ENCODE peak calls at places on chromosomes 11 and 22, in seven cellular contexts. Z is astrocyte, M is mesenchymal stem cell, E is lung, W is cardiac fibroblast, O is lower leg skin, V is fibroblast of lung. J is an unnamed sample.
A peak's percentile ranks its signal among the peaks of the same experiment; 100 is the strongest.

GRCh38 chr11:102676086-102676485 is 29.5 kb downstream of the MMP27 start:
- DNase-seq in V (no peak), E (no peak), W (no peak), O (no peak), Z (no peak), M (no peak), J (no peak)

GRCh38 chr11:128802358-128802981 is 64.6 kb downstream of the KCNJ1 start:
- DNase-seq in O (no peak), E (no peak), V (no peak), W (peak; percentile 41), Z (no peak), M (peak; percentile 53), J (no peak)

GRCh38 chr11:8017894-8018741 is 31.0 kb downstream of the EIF3F start:
- DNase-seq in V (no peak), O (peak; percentile 54), E (no peak), Z (no peak), M (peak; percentile 40), W (peak; percentile 12), J (no peak)

GRCh38 chr11:107018902-107019493 is 722 bp upstream of the GUCY1A2 start:
- DNase-seq in Z (peak; percentile 78), V (peak; percentile 85), O (peak; percentile 90), W (peak; percentile 72), E (peak; percentile 52), M (peak; percentile 87), J (no peak)

GRCh38 chr22:33271390-33272161 is 213.4 kb upstream of the SYN3 start:
- DNase-seq in E (no peak), V (peak; percentile 54), O (no peak), M (no peak), Z (peak; percentile 32), W (peak; percentile 4), J (no peak)

GRCh38 chr11:11389238-11389637 is 36.2 kb upstream of the CSNK2A3 start:
- DNase-seq in V (no peak), Z (no peak), M (no peak), W (no peak), E (no peak), O (peak; percentile 69), J (no peak)

GRCh38 chr11:124886978-124887666 is 10.5 kb downstream of the ROBO4 start:
- DNase-seq in M (no peak), V (no peak), Z (no peak), W (no peak), E (no peak), O (peak; percentile 69), J (no peak)

GRCh38 chr11:65503606-65503922 is 4.7 kb downstream of the MALAT1 start:
- DNase-seq in E (no peak), V (no peak), Z (no peak), M (no peak), W (peak; percentile 56), O (no peak), J (no peak)

GRCh38 chr11:334264-335033 is 13.8 kb upstream of the IFITM3 start:
- DNase-seq in E (no peak), V (peak; percentile 55), W (no peak), O (no peak), Z (peak; percentile 45), M (peak; percentile 25), J (no peak)

GRCh38 chr22:44091021-44091721 is 67.1 kb downstream of the PARVB start:
- DNase-seq in M (peak; percentile 25), W (peak; percentile 36), E (no peak), Z (no peak), V (peak; percentile 12), O (no peak), J (no peak)

GRCh38 chr11:72739240-72740059 is 12.8 kb downstream of the ARAP1 start:
- DNase-seq in W (no peak), O (no peak), E (no peak), M (no peak), Z (no peak), V (no peak), J (no peak)

GRCh38 chr11:72738199-72739141 is 13.7 kb downstream of the ARAP1 start:
- DNase-seq in O (peak; percentile 92), W (peak; percentile 73), V (no peak), Z (no peak), M (peak; percentile 67), E (peak; percentile 73), J (no peak)

GRCh38 chr11:72736452-72737069 is 15.6 kb downstream of the ARAP1 start:
- DNase-seq in M (peak; percentile 90), V (peak; percentile 31), O (peak; percentile 92), E (peak; percentile 76), Z (peak; percentile 19), W (peak; percentile 76), J (no peak)

GRCh38 chr11:72735495-72736027 is 16.6 kb downstream of the ARAP1 start:
- DNase-seq in O (no peak), W (peak; percentile 67), Z (peak; percentile 40), V (peak; percentile 45), E (no peak), M (peak; percentile 97), J (no peak)

DNA sequence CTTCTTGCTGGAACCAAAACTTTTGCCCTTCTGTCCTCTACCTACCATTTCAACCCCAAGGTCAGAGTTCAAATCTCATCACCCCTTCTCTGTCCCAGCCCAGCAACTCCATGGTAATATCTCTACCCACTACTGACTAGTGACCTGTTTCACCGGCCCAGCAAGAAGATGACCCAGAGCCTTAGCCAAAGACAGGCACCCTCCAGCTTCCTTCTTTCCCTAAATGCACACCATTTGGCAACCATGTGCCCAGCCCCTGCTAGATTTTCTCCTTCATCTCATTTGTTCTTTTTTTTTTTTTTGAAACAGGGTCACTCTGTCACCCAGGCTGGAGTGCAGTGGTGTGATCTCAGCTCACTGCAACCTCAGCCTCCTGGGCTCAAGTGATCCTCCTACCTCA is 14.9 kb downstream of the ARAP1 start:
- DNase-seq in E (no peak), W (no peak), Z (no peak), M (no peak), O (no peak), V (no peak), J (no peak)
- H3K4me3 ChIP-seq in E (no peak overlapping the region), W (no peak overlapping the region), Z (no peak overlapping the region), M (no peak overlapping the region), O (no peak overlapping the region), V (no peak overlapping the region), J (no peak overlapping the region)

GRCh38 chr22:46079093-46079860 is 71.0 kb upstream of the PPARA start:
- DNase-seq in V (peak; percentile 46), Z (no peak), W (no peak), M (no peak), E (no peak), O (peak; percentile 86), J (no peak)
- H3K4me3 ChIP-seq in V (peak overlapping the region; percentile 84), Z (peak overlapping the region; percentile 99), W (peak overlapping the region; percentile 72), M (peak overlapping the region; percentile 4), E (peak overlapping the region; percentile 0), O (peak overlapping the region; percentile 20), J (peak overlapping the region; percentile 96)

DNA sequence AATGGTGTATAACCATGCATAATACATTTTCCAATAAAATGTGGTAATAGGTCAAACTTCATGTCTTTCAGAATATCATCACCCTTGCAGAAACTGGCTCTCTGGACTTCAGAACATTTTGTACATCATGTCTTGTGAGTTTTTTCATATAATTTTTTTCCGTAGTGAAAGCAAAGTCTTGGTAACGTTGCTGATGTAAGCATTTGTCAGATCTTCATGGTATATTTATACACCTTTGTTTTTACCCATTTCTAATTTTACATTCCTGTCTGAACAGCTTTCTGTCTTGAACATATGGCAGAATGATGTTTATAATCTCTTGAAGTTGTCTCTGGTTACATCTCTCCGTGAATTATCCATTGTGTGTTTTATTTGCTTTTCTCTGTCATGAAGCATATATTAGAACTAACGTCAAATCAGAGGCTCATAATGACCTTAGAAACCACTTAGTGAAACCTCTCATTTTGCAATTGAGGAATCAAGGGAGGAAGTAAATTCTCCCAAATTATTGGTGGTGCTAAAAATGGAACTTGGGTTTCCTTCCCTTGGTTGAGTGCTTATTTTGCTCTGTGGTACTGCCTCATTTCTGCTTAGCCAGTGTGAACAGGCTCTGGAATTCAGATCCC is 37.4 kb downstream of the CSRP3 start:
- DNase-seq in E (no peak), Z (no peak), W (no peak), M (no peak), V (no peak), O (no peak), J (no peak)
- H3K4me3 ChIP-seq in E (no peak overlapping the region), Z (no peak overlapping the region), W (no peak overlapping the region), M (no peak overlapping the region), V (no peak overlapping the region), O (no peak overlapping the region), J (no peak overlapping the region)

GRCh38 chr11:86523738-86524602 is 148.4 kb downstream of the ME3 start:
- DNase-seq in O (no peak), W (peak; percentile 98), M (peak; percentile 97), Z (peak; percentile 98), E (no peak), V (peak; percentile 98), J (no peak)
- H3K4me3 ChIP-seq in O (no peak overlapping the region), W (no peak overlapping the region), M (no peak overlapping the region), Z (peak overlapping the region; percentile 24), E (no peak overlapping the region), V (no peak overlapping the region), J (no peak overlapping the region)

GRCh38 chr11:64241175-64241429 is 207 bp downstream of the FKBP2 start:
- DNase-seq in O (peak; percentile 100), Z (no peak), M (no peak), E (no peak), V (no peak), W (peak; percentile 100), J (no peak)

GRCh38 chr11:64241430-64242153 is 697 bp downstream of the FKBP2 start:
- DNase-seq in M (peak; percentile 99), E (peak; percentile 100), O (no peak), V (peak; percentile 97), W (peak; percentile 39), Z (peak; percentile 94), J (peak; percentile 96)

GRCh38 chr11:64240467-64241174 is at the start of gene FKBP2:
- DNase-seq in E (peak; percentile 96), M (peak; percentile 97), Z (peak; percentile 86), W (peak; percentile 97), V (peak; percentile 94), O (peak; percentile 99), J (peak; percentile 85)

GRCh38 chr11:64238999-64239398 is 1.9 kb upstream of the FKBP2 start:
- DNase-seq in W (no peak), V (no peak), Z (no peak), M (no peak), O (no peak), E (no peak), J (no peak)

GRCh38 chr11:64239662-64240466 is 1.0 kb upstream of the FKBP2 start:
- DNase-seq in W (no peak), E (no peak), V (no peak), Z (no peak), O (no peak), M (peak; percentile 16), J (no peak)
- H3K4me3 ChIP-seq in W (peak overlapping the region; percentile 78), E (no peak overlapping the region), V (peak overlapping the region; percentile 61), Z (peak overlapping the region; percentile 84), O (no peak overlapping the region), M (no peak overlapping the region), J (peak overlapping the region; percentile 75)

GRCh38 chr22:25970996-25971811 is 198.1 kb upstream of the SEZ6L start:
- DNase-seq in M (no peak), V (no peak), O (no peak), Z (no peak), E (no peak), W (no peak), J (no peak)
- H3K4me3 ChIP-seq in M (no peak overlapping the region), V (no peak overlapping the region), O (no peak overlapping the region), Z (no peak overlapping the region), E (no peak overlapping the region), W (no peak overlapping the region), J (no peak overlapping the region)

GRCh38 chr22:17980638-17981051 is 43.7 kb downstream of the MICAL3 start:
- DNase-seq in E (no peak), W (peak; percentile 18), V (no peak), O (no peak), M (no peak), Z (no peak), J (no peak)
- H3K4me3 ChIP-seq in E (no peak overlapping the region), W (peak overlapping the region; percentile 18), V (peak overlapping the region; percentile 38), O (no peak overlapping the region), M (no peak overlapping the region), Z (no peak overlapping the region), J (no peak overlapping the region)